ENCODE peak calls at places on chromosomes 5 and 9, in ten cellular contexts. One of them, this sample, is unnamed.

GRCh38 chr5:57724836-57725235 is 242.2 kb upstream of the ACTBL2 start:
- DNase-seq in mucosa of descending colon: no peak
- DNase-seq in stomach: no peak
- DNase-seq in CD8-positive, alpha-beta memory T cell: no peak
- DNase-seq in iPS DF 6.9: no peak
- DNase-seq in PC-3: peak
- DNase-seq in right atrium auricular region: no peak
- DNase-seq in K562: no peak
- DNase-seq in DND-41: no peak
- DNase-seq in left ventricle myocardium inferior: no peak
- DNase-seq in this sample: no peak

GRCh38 chr5:178416919-178417318 is 173.3 kb downstream of the COL23A1 start:
- DNase-seq in iPS DF 6.9: no peak
- DNase-seq in right atrium auricular region: no peak
- DNase-seq in CD8-positive, alpha-beta memory T cell: no peak
- DNase-seq in K562: no peak
- DNase-seq in PC-3: peak
- DNase-seq in DND-41: no peak
- DNase-seq in stomach: no peak
- DNase-seq in left ventricle myocardium inferior: no peak
- DNase-seq in mucosa of descending colon: no peak
- DNase-seq in this sample: no peak

GRCh38 chr9:111959960-111960359 is 63.3 kb downstream of the UGCG start:
- DNase-seq in right atrium auricular region: no peak
- DNase-seq in iPS DF 6.9: no peak
- DNase-seq in mucosa of descending colon: no peak
- DNase-seq in K562: no peak
- DNase-seq in DND-41: no peak
- DNase-seq in PC-3: peak
- DNase-seq in stomach: no peak
- DNase-seq in left ventricle myocardium inferior: no peak
- DNase-seq in CD8-positive, alpha-beta memory T cell: no peak
- DNase-seq in this sample: no peak

GRCh38 chr9:3963266-3964019 is 336.4 kb downstream of the GLIS3 start:
- DNase-seq in mucosa of descending colon: no peak
- DNase-seq in right atrium auricular region: peak
- DNase-seq in K562: no peak
- DNase-seq in left ventricle myocardium inferior: no peak
- DNase-seq in iPS DF 6.9: no peak
- DNase-seq in stomach: peak
- DNase-seq in PC-3: peak
- DNase-seq in CD8-positive, alpha-beta memory T cell: no peak
- DNase-seq in DND-41: no peak
- DNase-seq in this sample: no peak

GRCh38 chr5:10828241-10828640 is 67.2 kb upstream of the DAP start:
- DNase-seq in right atrium auricular region: no peak
- DNase-seq in K562: no peak
- DNase-seq in iPS DF 6.9: no peak
- DNase-seq in DND-41: no peak
- DNase-seq in CD8-positive, alpha-beta memory T cell: no peak
- DNase-seq in stomach: no peak
- DNase-seq in left ventricle myocardium inferior: no peak
- DNase-seq in PC-3: peak
- DNase-seq in mucosa of descending colon: no peak
- DNase-seq in this sample: no peak

GRCh38 chr9:28053378-28053777 is 480.1 kb upstream of the C9orf72 start:
- DNase-seq in right atrium auricular region: no peak
- DNase-seq in DND-41: no peak
- DNase-seq in CD8-positive, alpha-beta memory T cell: no peak
- DNase-seq in mucosa of descending colon: no peak
- DNase-seq in iPS DF 6.9: no peak
- DNase-seq in stomach: no peak
- DNase-seq in K562: no peak
- DNase-seq in PC-3: no peak
- DNase-seq in left ventricle myocardium inferior: no peak
- DNase-seq in this sample: no peak

GRCh38 chr9:93116049-93116961 is 17.7 kb downstream of the NINJ1 start:
- DNase-seq in left ventricle myocardium inferior: peak
- DNase-seq in PC-3: no peak
- DNase-seq in DND-41: no peak
- DNase-seq in right atrium auricular region: peak
- DNase-seq in CD8-positive, alpha-beta memory T cell: no peak
- DNase-seq in stomach: peak
- DNase-seq in iPS DF 6.9: no peak
- DNase-seq in mucosa of descending colon: peak
- DNase-seq in K562: no peak
- DNase-seq in this sample: no peak

GRCh38 chr5:56126487-56127179 is 106.5 kb downstream of the ANKRD55 start:
- DNase-seq in PC-3: peak
- DNase-seq in DND-41: no peak
- DNase-seq in iPS DF 6.9: no peak
- DNase-seq in K562: no peak
- DNase-seq in CD8-positive, alpha-beta memory T cell: no peak
- DNase-seq in stomach: no peak
- DNase-seq in right atrium auricular region: no peak
- DNase-seq in mucosa of descending colon: no peak
- DNase-seq in left ventricle myocardium inferior: no peak
- DNase-seq in this sample: no peak

GRCh38 chr5:89396262-89396975 is 513.4 kb upstream of the MEF2C start:
- DNase-seq in DND-41: no peak
- DNase-seq in iPS DF 6.9: no peak
- DNase-seq in PC-3: no peak
- DNase-seq in mucosa of descending colon: no peak
- DNase-seq in CD8-positive, alpha-beta memory T cell: no peak
- DNase-seq in left ventricle myocardium inferior: no peak
- DNase-seq in right atrium auricular region: no peak
- DNase-seq in K562: no peak
- DNase-seq in stomach: no peak
- DNase-seq in this sample: peak

GRCh38 chr5:29001666-29002065 is 1963.3 kb upstream of the CDH9 start:
- DNase-seq in K562: no peak
- DNase-seq in DND-41: no peak
- DNase-seq in mucosa of descending colon: no peak
- DNase-seq in PC-3: peak
- DNase-seq in CD8-positive, alpha-beta memory T cell: no peak
- DNase-seq in right atrium auricular region: no peak
- DNase-seq in left ventricle myocardium inferior: no peak
- DNase-seq in stomach: no peak
- DNase-seq in iPS DF 6.9: peak
- DNase-seq in this sample: no peak

GRCh38 chr9:81146684-81147337 is 542.5 kb downstream of the TLE1 start:
- DNase-seq in K562: no peak
- DNase-seq in CD8-positive, alpha-beta memory T cell: no peak
- DNase-seq in PC-3: peak
- DNase-seq in DND-41: peak
- DNase-seq in left ventricle myocardium inferior: no peak
- DNase-seq in right atrium auricular region: no peak
- DNase-seq in mucosa of descending colon: no peak
- DNase-seq in iPS DF 6.9: no peak
- DNase-seq in stomach: no peak
- DNase-seq in this sample: peak

GRCh38 chr5:153613143-153613542 is 122.7 kb downstream of the GRIA1 start:
- DNase-seq in PC-3: peak
- DNase-seq in left ventricle myocardium inferior: no peak
- DNase-seq in iPS DF 6.9: no peak
- DNase-seq in right atrium auricular region: no peak
- DNase-seq in stomach: no peak
- DNase-seq in K562: no peak
- DNase-seq in mucosa of descending colon: no peak
- DNase-seq in CD8-positive, alpha-beta memory T cell: no peak
- DNase-seq in DND-41: no peak
- DNase-seq in this sample: no peak

GRCh38 chr5:142015781-142016533 is 3.1 kb upstream of the GNPDA1 start:
- DNase-seq in K562: no peak
- DNase-seq in PC-3: peak
- DNase-seq in iPS DF 6.9: no peak
- DNase-seq in mucosa of descending colon: no peak
- DNase-seq in right atrium auricular region: no peak
- DNase-seq in stomach: no peak
- DNase-seq in DND-41: peak
- DNase-seq in CD8-positive, alpha-beta memory T cell: peak
- DNase-seq in left ventricle myocardium inferior: no peak
- DNase-seq in this sample: peak

GRCh38 chr5:138849439-138849838 is 25.7 kb downstream of the LRRTM2 start:
- DNase-seq in mucosa of descending colon: no peak
- DNase-seq in stomach: no peak
- DNase-seq in DND-41: no peak
- DNase-seq in K562: no peak
- DNase-seq in left ventricle myocardium inferior: no peak
- DNase-seq in iPS DF 6.9: no peak
- DNase-seq in right atrium auricular region: no peak
- DNase-seq in PC-3: no peak
- DNase-seq in CD8-positive, alpha-beta memory T cell: no peak
- DNase-seq in this sample: no peak

GRCh38 chr5:8831854-8832253 is 714.0 kb downstream of the SEMA5A start:
- DNase-seq in K562: no peak
- DNase-seq in CD8-positive, alpha-beta memory T cell: no peak
- DNase-seq in PC-3: no peak
- DNase-seq in stomach: no peak
- DNase-seq in DND-41: no peak
- DNase-seq in right atrium auricular region: no peak
- DNase-seq in left ventricle myocardium inferior: no peak
- DNase-seq in iPS DF 6.9: no peak
- DNase-seq in mucosa of descending colon: no peak
- DNase-seq in this sample: no peak

GRCh38 chr5:122022966-122023365 is 55.1 kb downstream of the LOX start:
- DNase-seq in left ventricle myocardium inferior: no peak
- DNase-seq in stomach: no peak
- DNase-seq in mucosa of descending colon: no peak
- DNase-seq in PC-3: no peak
- DNase-seq in right atrium auricular region: no peak
- DNase-seq in DND-41: no peak
- DNase-seq in iPS DF 6.9: no peak
- DNase-seq in K562: no peak
- DNase-seq in CD8-positive, alpha-beta memory T cell: no peak
- DNase-seq in this sample: no peak

GRCh38 chr9:114806571-114806970 is 732 bp upstream of the TNFSF15 start:
- DNase-seq in PC-3: no peak
- DNase-seq in stomach: no peak
- DNase-seq in iPS DF 6.9: no peak
- DNase-seq in right atrium auricular region: no peak
- DNase-seq in CD8-positive, alpha-beta memory T cell: no peak
- DNase-seq in mucosa of descending colon: no peak
- DNase-seq in DND-41: no peak
- DNase-seq in K562: no peak
- DNase-seq in left ventricle myocardium inferior: no peak
- DNase-seq in this sample: no peak

GRCh38 chr9:124032247-124032646 is 20.7 kb downstream of the LHX2 start:
- DNase-seq in mucosa of descending colon: no peak
- DNase-seq in K562: no peak
- DNase-seq in right atrium auricular region: no peak
- DNase-seq in iPS DF 6.9: no peak
- DNase-seq in DND-41: no peak
- DNase-seq in stomach: no peak
- DNase-seq in CD8-positive, alpha-beta memory T cell: no peak
- DNase-seq in PC-3: no peak
- DNase-seq in left ventricle myocardium inferior: no peak
- DNase-seq in this sample: no peak
- H3K4me3 ChIP-seq in mucosa of descending colon: no peak
- H3K4me3 ChIP-seq in K562: no peak
- H3K4me3 ChIP-seq in right atrium auricular region: no peak
- H3K4me3 ChIP-seq in iPS DF 6.9: no peak
- H3K4me3 ChIP-seq in DND-41: no peak
- H3K4me3 ChIP-seq in stomach: no peak
- H3K4me3 ChIP-seq in CD8-positive, alpha-beta memory T cell: no peak
- H3K4me3 ChIP-seq in PC-3: no peak
- H3K4me3 ChIP-seq in left ventricle myocardium inferior: no peak
- H3K4me3 ChIP-seq in this sample: no peak

GRCh38 chr9:8733096-8733954 is 933.7 kb upstream of the DMAC1 start:
- DNase-seq in left ventricle myocardium inferior: peak
- DNase-seq in stomach: no peak
- DNase-seq in CD8-positive, alpha-beta memory T cell: no peak
- DNase-seq in mucosa of descending colon: no peak
- DNase-seq in K562: no peak
- DNase-seq in iPS DF 6.9: no peak
- DNase-seq in DND-41: no peak
- DNase-seq in right atrium auricular region: no peak
- DNase-seq in PC-3: no peak
- DNase-seq in this sample: no peak
- H3K4me3 ChIP-seq in left ventricle myocardium inferior: peak
- H3K4me3 ChIP-seq in stomach: peak
- H3K4me3 ChIP-seq in CD8-positive, alpha-beta memory T cell: no peak
- H3K4me3 ChIP-seq in mucosa of descending colon: no peak
- H3K4me3 ChIP-seq in K562: no peak
- H3K4me3 ChIP-seq in iPS DF 6.9: no peak
- H3K4me3 ChIP-seq in DND-41: no peak
- H3K4me3 ChIP-seq in right atrium auricular region: peak
- H3K4me3 ChIP-seq in PC-3: no peak
- H3K4me3 ChIP-seq in this sample: no peak

GRCh38 chr5:155726267-155726666 is 600.7 kb upstream of the SGCD start:
- DNase-seq in mucosa of descending colon: no peak
- DNase-seq in right atrium auricular region: no peak
- DNase-seq in left ventricle myocardium inferior: no peak
- DNase-seq in iPS DF 6.9: peak
- DNase-seq in PC-3: no peak
- DNase-seq in K562: no peak
- DNase-seq in stomach: no peak
- DNase-seq in CD8-positive, alpha-beta memory T cell: no peak
- DNase-seq in DND-41: peak
- DNase-seq in this sample: no peak

GRCh38 chr5:155727512-155728145 is 599.3 kb upstream of the SGCD start:
- DNase-seq in CD8-positive, alpha-beta memory T cell: no peak
- DNase-seq in left ventricle myocardium inferior: no peak
- DNase-seq in DND-41: no peak
- DNase-seq in stomach: no peak
- DNase-seq in PC-3: no peak
- DNase-seq in K562: no peak
- DNase-seq in right atrium auricular region: no peak
- DNase-seq in iPS DF 6.9: no peak
- DNase-seq in mucosa of descending colon: no peak
- DNase-seq in this sample: no peak

GRCh38 chr5:155729684-155730059 is 597.3 kb upstream of the SGCD start:
- DNase-seq in stomach: no peak
- DNase-seq in iPS DF 6.9: peak
- DNase-seq in DND-41: no peak
- DNase-seq in right atrium auricular region: no peak
- DNase-seq in PC-3: no peak
- DNase-seq in CD8-positive, alpha-beta memory T cell: no peak
- DNase-seq in K562: no peak
- DNase-seq in mucosa of descending colon: peak
- DNase-seq in left ventricle myocardium inferior: peak
- DNase-seq in this sample: no peak

GRCh38 chr5:155728146-155728856 is 598.7 kb upstream of the SGCD start:
- DNase-seq in CD8-positive, alpha-beta memory T cell: no peak
- DNase-seq in right atrium auricular region: no peak
- DNase-seq in left ventricle myocardium inferior: peak
- DNase-seq in PC-3: no peak
- DNase-seq in K562: no peak
- DNase-seq in DND-41: no peak
- DNase-seq in iPS DF 6.9: peak
- DNase-seq in stomach: peak
- DNase-seq in mucosa of descending colon: peak
- DNase-seq in this sample: no peak

GRCh38 chr5:155728857-155729683 is 597.9 kb upstream of the SGCD start:
- DNase-seq in iPS DF 6.9: peak
- DNase-seq in stomach: no peak
- DNase-seq in PC-3: no peak
- DNase-seq in right atrium auricular region: no peak
- DNase-seq in K562: no peak
- DNase-seq in mucosa of descending colon: peak
- DNase-seq in left ventricle myocardium inferior: peak
- DNase-seq in CD8-positive, alpha-beta memory T cell: no peak
- DNase-seq in DND-41: no peak
- DNase-seq in this sample: no peak
- H3K4me3 ChIP-seq in iPS DF 6.9: peak
- H3K4me3 ChIP-seq in stomach: peak
- H3K4me3 ChIP-seq in PC-3: no peak
- H3K4me3 ChIP-seq in right atrium auricular region: peak
- H3K4me3 ChIP-seq in K562: no peak
- H3K4me3 ChIP-seq in mucosa of descending colon: no peak
- H3K4me3 ChIP-seq in left ventricle myocardium inferior: peak
- H3K4me3 ChIP-seq in CD8-positive, alpha-beta memory T cell: peak
- H3K4me3 ChIP-seq in DND-41: no peak
- H3K4me3 ChIP-seq in this sample: no peak

GRCh38 chr5:171914939-171915338 is 91.5 kb downstream of the FBXW11 start:
- DNase-seq in PC-3: no peak
- DNase-seq in stomach: no peak
- DNase-seq in mucosa of descending colon: no peak
- DNase-seq in K562: no peak
- DNase-seq in CD8-positive, alpha-beta memory T cell: no peak
- DNase-seq in left ventricle myocardium inferior: no peak
- DNase-seq in right atrium auricular region: no peak
- DNase-seq in iPS DF 6.9: no peak
- DNase-seq in DND-41: no peak
- DNase-seq in this sample: no peak
- H3K4me3 ChIP-seq in PC-3: no peak
- H3K4me3 ChIP-seq in stomach: no peak
- H3K4me3 ChIP-seq in mucosa of descending colon: no peak
- H3K4me3 ChIP-seq in K562: no peak
- H3K4me3 ChIP-seq in CD8-positive, alpha-beta memory T cell: no peak
- H3K4me3 ChIP-seq in left ventricle myocardium inferior: no peak
- H3K4me3 ChIP-seq in right atrium auricular region: no peak
- H3K4me3 ChIP-seq in iPS DF 6.9: no peak
- H3K4me3 ChIP-seq in DND-41: no peak
- H3K4me3 ChIP-seq in this sample: no peak

This sample was measured in Jurkat, Clone E6-1.